ENCODE peak calls at places on chromosomes 11 and 22, in four cellular contexts. Z, U, H and S are unnamed samples.

GRCh38 chr22:47620391-47620790 is 857.9 kb downstream of the TBC1D22A start:
- DNase-seq in Z (no peak), U (no peak), H (no peak), S (no peak)

GRCh38 chr11:63813563-63814382 is 517 bp downstream of the SPINDOC start:
- DNase-seq in Z (no peak), U (no peak), H (peak; percentile 50), S (peak; percentile 71)

GRCh38 chr11:66325140-66325754 is 8.4 kb upstream of the CD248 start:
- DNase-seq in Z (no peak), U (no peak), H (no peak), S (no peak)

GRCh38 chr22:49155039-49155808 is 672.4 kb downstream of the BRD1 start:
- DNase-seq in Z (no peak), U (no peak), H (no peak), S (no peak)

GRCh38 chr22:42752912-42753311 is 32.2 kb upstream of the A4GALT start:
- DNase-seq in Z (no peak), U (no peak), H (no peak), S (no peak)

GRCh38 chr11:18171377-18172000 is 1.1 kb upstream of the MRGPRX4 start:
- DNase-seq in Z (no peak), U (peak; percentile 56), H (no peak), S (peak; percentile 64)

GRCh38 chr11:68643576-68643975 is 40.8 kb upstream of the GAL start:
- DNase-seq in Z (no peak), U (no peak), H (peak; percentile 21), S (no peak)

GRCh38 chr22:44380716-44381500 is 68.2 kb upstream of the SHISAL1 start:
- DNase-seq in Z (no peak), U (no peak), H (no peak), S (no peak)

GRCh38 chr11:100883860-100884259 is 196.8 kb downstream of the ARHGAP42 start:
- DNase-seq in Z (no peak), U (no peak), H (no peak), S (no peak)

GRCh38 chr11:91922846-91923245 is 301.8 kb upstream of the FAT3 start:
- DNase-seq in Z (no peak), U (no peak), H (no peak), S (no peak)

GRCh38 chr11:77213589-77214428 is 85.8 kb downstream of the MYO7A start:
- DNase-seq in Z (no peak), U (no peak), H (no peak), S (no peak)

GRCh38 chr11:80519591-80520258 is 1078.9 kb upstream of the TENM4 start:
- DNase-seq in Z (no peak), U (no peak), H (no peak), S (no peak)

GRCh38 chr11:61950035-61950547 is at the start of gene BEST1:
- DNase-seq in Z (no peak), U (no peak), H (no peak), S (no peak)

GRCh38 chr22:50064453-50064852 is 6.4 kb upstream of the TTLL8 start:
- DNase-seq in Z (no peak), U (no peak), H (no peak), S (no peak)

GRCh38 chr11:73218106-73218829 is at the start of gene P2RY2:
- DNase-seq in Z (peak; percentile 15), U (peak; percentile 81), H (no peak), S (peak; percentile 66)

GRCh38 chr11:47987781-47988180 is 7.4 kb downstream of the PTPRJ start:
- DNase-seq in Z (no peak), U (no peak), H (no peak), S (no peak)

GRCh38 chr11:113634940-113635575 is 71.0 kb downstream of the TMPRSS5 start:
- DNase-seq in Z (no peak), U (no peak), H (no peak), S (no peak)

GRCh38 chr11:113638378-113638777 is 67.7 kb downstream of the TMPRSS5 start:
- DNase-seq in Z (no peak), U (no peak), H (no peak), S (no peak)

GRCh38 chr11:113632981-113633380 is 73.1 kb downstream of the TMPRSS5 start:
- DNase-seq in Z (no peak), U (no peak), H (no peak), S (no peak)

GRCh38 chr11:113637636-113638035 is 68.5 kb downstream of the TMPRSS5 start:
- DNase-seq in Z (no peak), U (no peak), H (no peak), S (no peak)
- H2BK5ac ChIP-seq in Z (no peak overlapping the region), U (no peak overlapping the region), H (no peak overlapping the region), S (no peak overlapping the region)

GRCh38 chr22:39317084-39317755 is 2.2 kb downstream of the RPL3 start:
- DNase-seq in Z (no peak), U (peak; percentile 37), H (no peak), S (no peak)
- H3K27ac ChIP-seq in Z (peak overlapping the region; percentile 3), U (peak overlapping the region; percentile 62), H (peak overlapping the region; percentile 34), S (peak overlapping the region; percentile 74)

GRCh38 chr11:67584881-67585873 is 1.6 kb downstream of the GSTP1 start:
- DNase-seq in Z (no peak), U (no peak), H (no peak), S (peak; percentile 40)

GRCh38 chr11:67581469-67581868 is 2.1 kb upstream of the GSTP1 start:
- DNase-seq in Z (no peak), U (peak; percentile 62), H (no peak), S (peak; percentile 69)

GRCh38 chr11:67582026-67582425 is 1.6 kb upstream of the GSTP1 start:
- DNase-seq in Z (no peak), U (no peak), H (no peak), S (no peak)

GRCh38 chr11:67584205-67584880 is 731 bp downstream of the GSTP1 start:
- DNase-seq in Z (no peak), U (no peak), H (peak; percentile 54), S (peak; percentile 69)

DNA sequence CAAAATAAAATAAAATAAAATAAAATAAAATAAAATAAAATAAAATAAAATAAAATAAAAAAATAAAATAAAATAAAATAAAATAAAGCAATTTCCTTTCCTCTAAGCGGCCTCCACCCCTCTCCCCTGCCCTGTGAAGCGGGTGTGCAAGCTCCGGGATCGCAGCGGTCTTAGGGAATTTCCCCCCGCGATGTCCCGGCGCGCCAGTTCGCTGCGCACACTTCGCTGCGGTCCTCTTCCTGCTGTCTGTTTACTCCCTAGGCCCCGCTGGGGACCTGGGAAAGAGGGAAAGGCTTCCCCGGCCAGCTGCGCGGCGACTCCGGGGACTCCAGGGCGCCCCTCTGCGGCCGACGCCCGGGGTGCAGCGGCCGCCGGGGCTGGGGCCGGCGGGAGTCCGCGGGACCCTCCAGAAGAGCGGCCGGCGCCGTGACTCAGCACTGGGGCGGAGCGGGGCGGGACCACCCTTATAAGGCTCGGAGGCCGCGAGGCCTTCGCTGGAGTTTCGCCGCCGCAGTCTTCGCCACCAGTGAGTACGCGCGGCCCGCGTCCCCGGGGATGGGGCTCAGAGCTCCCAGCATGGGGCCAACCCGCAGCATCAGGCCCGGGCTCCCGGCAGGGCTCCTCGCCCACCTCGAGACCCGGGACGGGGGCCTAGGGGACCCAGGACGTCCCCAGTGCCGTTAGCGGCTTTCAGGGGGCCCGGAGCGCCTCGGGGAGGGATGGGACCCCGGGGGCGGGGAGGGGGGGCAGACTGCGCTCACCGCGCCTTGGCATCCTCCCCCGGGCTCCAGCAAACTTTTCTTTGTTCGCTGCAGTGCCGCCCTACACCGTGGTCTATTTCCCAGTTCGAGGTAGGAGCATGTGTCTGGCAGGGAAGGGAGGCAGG is at the start of gene GSTP1:
- DNase-seq in Z (peak; percentile 82), U (peak; percentile 90), H (peak; percentile 88), S (peak; percentile 96)
- H3K18ac ChIP-seq in Z (peak within 1 kb of the TSS; percentile 78), U (peak within 1 kb of the TSS; percentile 83), H (peak within 1 kb of the TSS; percentile 45), S (peak within 1 kb of the TSS; percentile 98)

DNA sequence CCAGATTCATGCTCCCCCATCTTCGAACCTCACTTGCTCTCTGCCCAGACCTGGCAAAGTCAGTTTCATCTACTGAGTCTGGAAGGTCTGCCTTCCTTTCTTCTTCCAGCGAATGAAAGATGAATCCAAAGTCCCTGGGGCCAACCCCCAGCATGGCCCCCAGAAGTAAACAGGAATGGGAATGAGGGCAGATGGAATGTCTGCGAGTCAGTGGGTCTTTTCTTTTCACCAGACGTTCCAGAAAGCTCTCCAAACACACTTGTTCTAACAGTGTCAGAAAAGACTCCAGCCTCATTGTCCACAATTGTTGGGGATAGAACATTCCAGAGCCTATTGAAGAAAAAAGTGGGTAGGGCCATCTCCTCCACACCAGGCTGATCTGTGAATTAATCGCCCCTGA is 28.6 kb downstream of the RIBC2 start:
- DNase-seq in Z (no peak), U (no peak), H (peak; percentile 31), S (no peak)
- H2BK5ac ChIP-seq in Z (no peak overlapping the region), U (no peak overlapping the region), H (no peak overlapping the region), S (no peak overlapping the region)